ENCODE peak calls at places on chromosomes 3 and 15, in ten cellular contexts. One of them, this sample, is unnamed.

GRCh38 chr15:56232058-56232457 is 11.6 kb downstream of the RFX7 start:
- DNase-seq in upper lobe of right lung: no peak
- DNase-seq in cardiac muscle cell: no peak
- DNase-seq in lower lobe of right lung: no peak
- DNase-seq in colonic mucosa: no peak
- DNase-seq in SK-N-SH: no peak
- DNase-seq in RWPE1: no peak
- DNase-seq in A549: no peak
- DNase-seq in Peyer's patch: no peak
- DNase-seq in endothelial cell of umbilical vein: no peak
- DNase-seq in this sample: no peak

GRCh38 chr15:50542051-50542450 is 4.4 kb downstream of the USP50 start:
- DNase-seq in upper lobe of right lung: no peak
- DNase-seq in cardiac muscle cell: no peak
- DNase-seq in lower lobe of right lung: no peak
- DNase-seq in colonic mucosa: no peak
- DNase-seq in SK-N-SH: no peak
- DNase-seq in RWPE1: no peak
- DNase-seq in A549: no peak
- DNase-seq in Peyer's patch: no peak
- DNase-seq in endothelial cell of umbilical vein: no peak
- DNase-seq in this sample: no peak

GRCh38 chr3:50189274-50189673 is 2.1 kb upstream of the GNAT1 start:
- DNase-seq in upper lobe of right lung: no peak
- DNase-seq in cardiac muscle cell: peak; percentile 91
- DNase-seq in lower lobe of right lung: peak; percentile 71
- DNase-seq in colonic mucosa: peak; percentile 75
- DNase-seq in SK-N-SH: peak; percentile 87
- DNase-seq in RWPE1: peak; percentile 62
- DNase-seq in A549: peak; percentile 57
- DNase-seq in Peyer's patch: peak; percentile 87
- DNase-seq in endothelial cell of umbilical vein: peak; percentile 81
- DNase-seq in this sample: peak; percentile 55

GRCh38 chr3:42960282-42960681 is 18.8 kb upstream of the GASK1A start:
- DNase-seq in upper lobe of right lung: no peak
- DNase-seq in cardiac muscle cell: peak; percentile 48
- DNase-seq in lower lobe of right lung: no peak
- DNase-seq in colonic mucosa: no peak
- DNase-seq in SK-N-SH: no peak
- DNase-seq in RWPE1: no peak
- DNase-seq in A549: no peak
- DNase-seq in Peyer's patch: no peak
- DNase-seq in endothelial cell of umbilical vein: peak; percentile 9
- DNase-seq in this sample: no peak

GRCh38 chr15:62135532-62136134 is 29.5 kb downstream of the C2CD4B start:
- DNase-seq in upper lobe of right lung: no peak
- DNase-seq in cardiac muscle cell: no peak
- DNase-seq in lower lobe of right lung: no peak
- DNase-seq in colonic mucosa: peak; percentile 75
- DNase-seq in SK-N-SH: no peak
- DNase-seq in RWPE1: no peak
- DNase-seq in A549: no peak
- DNase-seq in Peyer's patch: no peak
- DNase-seq in endothelial cell of umbilical vein: peak; percentile 94
- DNase-seq in this sample: no peak

GRCh38 chr3:30596161-30596560 is 10.2 kb upstream of the TGFBR2 start:
- DNase-seq in upper lobe of right lung: no peak
- DNase-seq in cardiac muscle cell: no peak
- DNase-seq in lower lobe of right lung: no peak
- DNase-seq in colonic mucosa: no peak
- DNase-seq in SK-N-SH: no peak
- DNase-seq in RWPE1: peak; percentile 36
- DNase-seq in A549: peak; percentile 31
- DNase-seq in Peyer's patch: no peak
- DNase-seq in endothelial cell of umbilical vein: no peak
- DNase-seq in this sample: no peak

GRCh38 chr3:48514431-48515227 is 10.7 kb upstream of the SHISA5 start:
- DNase-seq in upper lobe of right lung: no peak
- DNase-seq in cardiac muscle cell: no peak
- DNase-seq in lower lobe of right lung: peak; percentile 6
- DNase-seq in colonic mucosa: no peak
- DNase-seq in SK-N-SH: no peak
- DNase-seq in RWPE1: no peak
- DNase-seq in A549: no peak
- DNase-seq in Peyer's patch: no peak
- DNase-seq in endothelial cell of umbilical vein: no peak
- DNase-seq in this sample: no peak

GRCh38 chr15:51260262-51260661 is 78.1 kb downstream of the CYP19A1 start:
- DNase-seq in upper lobe of right lung: no peak
- DNase-seq in cardiac muscle cell: no peak
- DNase-seq in lower lobe of right lung: no peak
- DNase-seq in colonic mucosa: no peak
- DNase-seq in SK-N-SH: peak; percentile 61
- DNase-seq in RWPE1: no peak
- DNase-seq in A549: no peak
- DNase-seq in Peyer's patch: no peak
- DNase-seq in endothelial cell of umbilical vein: no peak
- DNase-seq in this sample: no peak

GRCh38 chr3:71195492-71195891 is 388.0 kb downstream of the FOXP1 start:
- DNase-seq in upper lobe of right lung: no peak
- DNase-seq in cardiac muscle cell: no peak
- DNase-seq in lower lobe of right lung: no peak
- DNase-seq in colonic mucosa: no peak
- DNase-seq in SK-N-SH: no peak
- DNase-seq in RWPE1: no peak
- DNase-seq in A549: no peak
- DNase-seq in Peyer's patch: no peak
- DNase-seq in endothelial cell of umbilical vein: no peak
- DNase-seq in this sample: peak; percentile 63

GRCh38 chr3:46187876-46188275 is 20.2 kb downstream of the CCR1 start:
- DNase-seq in upper lobe of right lung: no peak
- DNase-seq in cardiac muscle cell: no peak
- DNase-seq in lower lobe of right lung: no peak
- DNase-seq in colonic mucosa: no peak
- DNase-seq in SK-N-SH: no peak
- DNase-seq in RWPE1: peak; percentile 25
- DNase-seq in A549: no peak
- DNase-seq in Peyer's patch: no peak
- DNase-seq in endothelial cell of umbilical vein: no peak
- DNase-seq in this sample: no peak

GRCh38 chr15:55110446-55110845 is 86.3 kb downstream of the RSL24D1 start:
- DNase-seq in upper lobe of right lung: no peak
- DNase-seq in cardiac muscle cell: peak; percentile 25
- DNase-seq in lower lobe of right lung: no peak
- DNase-seq in colonic mucosa: no peak
- DNase-seq in SK-N-SH: no peak
- DNase-seq in RWPE1: no peak
- DNase-seq in A549: no peak
- DNase-seq in Peyer's patch: no peak
- DNase-seq in endothelial cell of umbilical vein: no peak
- DNase-seq in this sample: no peak

GRCh38 chr15:48565560-48566482 is 79.7 kb downstream of the FBN1 start:
- DNase-seq in upper lobe of right lung: no peak
- DNase-seq in cardiac muscle cell: no peak
- DNase-seq in lower lobe of right lung: no peak
- DNase-seq in colonic mucosa: no peak
- DNase-seq in SK-N-SH: no peak
- DNase-seq in RWPE1: peak; percentile 88
- DNase-seq in A549: no peak
- DNase-seq in Peyer's patch: no peak
- DNase-seq in endothelial cell of umbilical vein: peak; percentile 98
- DNase-seq in this sample: no peak

GRCh38 chr15:51076898-51077564 is 17.7 kb downstream of the TNFAIP8L3 start:
- DNase-seq in upper lobe of right lung: peak; percentile 76
- DNase-seq in cardiac muscle cell: no peak
- DNase-seq in lower lobe of right lung: peak; percentile 63
- DNase-seq in colonic mucosa: peak; percentile 41
- DNase-seq in SK-N-SH: no peak
- DNase-seq in RWPE1: no peak
- DNase-seq in A549: no peak
- DNase-seq in Peyer's patch: peak; percentile 60
- DNase-seq in endothelial cell of umbilical vein: no peak
- DNase-seq in this sample: no peak

GRCh38 chr3:15557511-15557946 is 36.0 kb upstream of the COLQ start:
- DNase-seq in upper lobe of right lung: no peak
- DNase-seq in cardiac muscle cell: peak; percentile 59
- DNase-seq in lower lobe of right lung: no peak
- DNase-seq in colonic mucosa: peak; percentile 72
- DNase-seq in SK-N-SH: peak; percentile 58
- DNase-seq in RWPE1: peak; percentile 43
- DNase-seq in A549: peak; percentile 28
- DNase-seq in Peyer's patch: peak; percentile 86
- DNase-seq in endothelial cell of umbilical vein: peak; percentile 93
- DNase-seq in this sample: peak; percentile 39

DNA sequence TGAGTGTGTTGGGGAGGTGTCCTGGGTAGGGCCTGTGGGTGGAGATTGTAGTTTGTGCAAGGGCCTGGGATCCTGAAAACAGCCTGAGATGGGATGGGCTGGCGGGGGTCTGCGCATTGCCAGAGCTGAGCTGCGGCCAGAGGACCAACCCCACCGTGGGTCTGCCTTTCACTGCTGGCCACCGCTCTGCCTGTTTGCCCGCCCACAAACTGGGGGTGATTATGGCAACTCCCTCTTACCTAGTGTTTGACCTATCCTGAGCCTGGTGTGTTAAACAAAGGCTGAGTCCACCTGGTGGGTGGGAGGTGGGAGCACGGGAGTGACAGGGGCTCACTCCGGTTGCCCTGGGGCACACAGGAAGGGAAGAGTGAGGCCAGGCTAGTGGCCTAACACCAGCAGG is 9.8 kb downstream of the ABTB1 start:
- DNase-seq in upper lobe of right lung: peak; percentile 46
- DNase-seq in cardiac muscle cell: no peak
- DNase-seq in lower lobe of right lung: no peak
- DNase-seq in colonic mucosa: no peak
- DNase-seq in SK-N-SH: no peak
- DNase-seq in RWPE1: no peak
- DNase-seq in A549: no peak
- DNase-seq in Peyer's patch: peak; percentile 40
- DNase-seq in endothelial cell of umbilical vein: no peak
- DNase-seq in this sample: no peak
- TF ChIP-seq CTCF in upper lobe of right lung: no peak
- TF ChIP-seq CTCF in cardiac muscle cell: no peak
- TF ChIP-seq CTCF in lower lobe of right lung: no peak
- TF ChIP-seq CTCF in colonic mucosa: no peak
- TF ChIP-seq CTCF in SK-N-SH: no peak
- TF ChIP-seq CTCF in RWPE1: no peak
- TF ChIP-seq CTCF in A549: no peak
- TF ChIP-seq CTCF in Peyer's patch: no peak
- TF ChIP-seq CTCF in endothelial cell of umbilical vein: no peak
- TF ChIP-seq CTCF in this sample: no peak

DNA sequence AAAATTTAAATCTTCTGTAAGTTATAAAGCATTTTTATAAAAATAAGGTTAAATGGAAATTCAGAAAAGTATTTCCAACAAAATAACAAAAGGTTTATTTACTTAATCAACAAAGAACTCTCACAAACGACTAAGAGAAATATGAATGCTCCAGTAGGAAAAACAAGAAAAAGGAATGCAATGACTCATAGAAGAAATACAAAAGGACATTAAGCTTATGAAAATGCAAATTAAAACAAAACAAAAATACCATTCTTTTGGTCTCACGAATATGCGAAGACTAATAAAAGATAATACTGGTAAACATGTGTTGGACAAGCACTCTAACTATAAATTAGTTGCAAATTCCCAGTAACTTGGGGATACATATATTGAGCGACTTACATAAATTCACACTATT is 17.5 kb upstream of the TBC1D5 start:
- DNase-seq in upper lobe of right lung: no peak
- DNase-seq in cardiac muscle cell: no peak
- DNase-seq in lower lobe of right lung: no peak
- DNase-seq in colonic mucosa: no peak
- DNase-seq in SK-N-SH: no peak
- DNase-seq in RWPE1: no peak
- DNase-seq in A549: no peak
- DNase-seq in Peyer's patch: no peak
- DNase-seq in endothelial cell of umbilical vein: peak; percentile 34
- DNase-seq in this sample: no peak
- H3K27ac ChIP-seq in upper lobe of right lung: no peak overlapping the region
- H3K27ac ChIP-seq in cardiac muscle cell: no peak overlapping the region
- H3K27ac ChIP-seq in lower lobe of right lung: no peak overlapping the region
- H3K27ac ChIP-seq in colonic mucosa: no peak overlapping the region
- H3K27ac ChIP-seq in SK-N-SH: no peak overlapping the region
- H3K27ac ChIP-seq in RWPE1: no peak overlapping the region
- H3K27ac ChIP-seq in A549: no peak overlapping the region
- H3K27ac ChIP-seq in Peyer's patch: no peak overlapping the region
- H3K27ac ChIP-seq in endothelial cell of umbilical vein: peak overlapping the region; percentile 22
- H3K27ac ChIP-seq in this sample: no peak overlapping the region

GRCh38 chr15:78872155-78872971 is at the start of gene MORF4L1:
- DNase-seq in upper lobe of right lung: peak; percentile 99
- DNase-seq in cardiac muscle cell: peak; percentile 97
- DNase-seq in lower lobe of right lung: peak; percentile 98
- DNase-seq in colonic mucosa: peak; percentile 94
- DNase-seq in SK-N-SH: peak; percentile 95
- DNase-seq in RWPE1: peak; percentile 93
- DNase-seq in A549: peak; percentile 89
- DNase-seq in Peyer's patch: peak; percentile 98
- DNase-seq in endothelial cell of umbilical vein: peak; percentile 99
- DNase-seq in this sample: peak; percentile 81

GRCh38 chr15:78875107-78875914 is 2.6 kb downstream of the MORF4L1 start:
- DNase-seq in upper lobe of right lung: no peak
- DNase-seq in cardiac muscle cell: no peak
- DNase-seq in lower lobe of right lung: no peak
- DNase-seq in colonic mucosa: no peak
- DNase-seq in SK-N-SH: no peak
- DNase-seq in RWPE1: no peak
- DNase-seq in A549: no peak
- DNase-seq in Peyer's patch: no peak
- DNase-seq in endothelial cell of umbilical vein: no peak
- DNase-seq in this sample: no peak

GRCh38 chr15:78868366-78868765 is 4.3 kb upstream of the MORF4L1 start:
- DNase-seq in upper lobe of right lung: no peak
- DNase-seq in cardiac muscle cell: no peak
- DNase-seq in lower lobe of right lung: no peak
- DNase-seq in colonic mucosa: no peak
- DNase-seq in SK-N-SH: no peak
- DNase-seq in RWPE1: no peak
- DNase-seq in A549: no peak
- DNase-seq in Peyer's patch: no peak
- DNase-seq in endothelial cell of umbilical vein: no peak
- DNase-seq in this sample: no peak

GRCh38 chr15:78873796-78874761 is 1.4 kb downstream of the MORF4L1 start:
- DNase-seq in upper lobe of right lung: no peak
- DNase-seq in cardiac muscle cell: no peak
- DNase-seq in lower lobe of right lung: no peak
- DNase-seq in colonic mucosa: peak; percentile 36
- DNase-seq in SK-N-SH: no peak
- DNase-seq in RWPE1: peak; percentile 28
- DNase-seq in A549: no peak
- DNase-seq in Peyer's patch: peak; percentile 59
- DNase-seq in endothelial cell of umbilical vein: no peak
- DNase-seq in this sample: no peak

GRCh38 chr15:78872972-78873795 is 494 bp downstream of the MORF4L1 start:
- DNase-seq in upper lobe of right lung: peak; percentile 91
- DNase-seq in cardiac muscle cell: peak; percentile 93
- DNase-seq in lower lobe of right lung: peak; percentile 89
- DNase-seq in colonic mucosa: peak; percentile 84
- DNase-seq in SK-N-SH: peak; percentile 85
- DNase-seq in RWPE1: peak; percentile 76
- DNase-seq in A549: peak; percentile 85
- DNase-seq in Peyer's patch: peak; percentile 95
- DNase-seq in endothelial cell of umbilical vein: peak; percentile 91
- DNase-seq in this sample: peak; percentile 85
- TF ChIP-seq CTCF in upper lobe of right lung: peak; percentile 39
- TF ChIP-seq CTCF in cardiac muscle cell: peak; percentile 51
- TF ChIP-seq CTCF in lower lobe of right lung: peak; percentile 52
- TF ChIP-seq CTCF in colonic mucosa: no peak
- TF ChIP-seq CTCF in SK-N-SH: peak; percentile 56
- TF ChIP-seq CTCF in RWPE1: peak; percentile 66
- TF ChIP-seq CTCF in A549: peak; percentile 68
- TF ChIP-seq CTCF in Peyer's patch: no peak
- TF ChIP-seq CTCF in endothelial cell of umbilical vein: peak; percentile 71
- TF ChIP-seq CTCF in this sample: peak; percentile 59

GRCh38 chr3:98581474-98581873 is 11.9 kb downstream of the CPOX start:
- DNase-seq in upper lobe of right lung: no peak
- DNase-seq in cardiac muscle cell: no peak
- DNase-seq in lower lobe of right lung: no peak
- DNase-seq in colonic mucosa: no peak
- DNase-seq in SK-N-SH: no peak
- DNase-seq in RWPE1: no peak
- DNase-seq in A549: no peak
- DNase-seq in Peyer's patch: no peak
- DNase-seq in endothelial cell of umbilical vein: no peak
- DNase-seq in this sample: no peak
- H3K27ac ChIP-seq in upper lobe of right lung: no peak overlapping the region
- H3K27ac ChIP-seq in cardiac muscle cell: no peak overlapping the region
- H3K27ac ChIP-seq in lower lobe of right lung: no peak overlapping the region
- H3K27ac ChIP-seq in colonic mucosa: no peak overlapping the region
- H3K27ac ChIP-seq in SK-N-SH: no peak overlapping the region
- H3K27ac ChIP-seq in RWPE1: no peak overlapping the region
- H3K27ac ChIP-seq in A549: no peak overlapping the region
- H3K27ac ChIP-seq in Peyer's patch: no peak overlapping the region
- H3K27ac ChIP-seq in endothelial cell of umbilical vein: no peak overlapping the region
- H3K27ac ChIP-seq in this sample: no peak overlapping the region

This sample was measured in AG04450.